ENCODE peak calls at places on chromosome 20, in seven cellular contexts. One of them, this sample, is unnamed.

GRCh38 chr20:49501917-49502316 is 19.4 kb upstream of the KCNB1 start:
- DNase-seq in NCI-H510A treated with DMSO at 0.1 percent for 48 hours: no peak
- DNase-seq in COR-L47: no peak
- DNase-seq in NCI-H1930: no peak
- DNase-seq in choroid plexus epithelial cell: peak; percentile 48
- DNase-seq in stimulated activated CD4-positive, alpha-beta T cell treated with anti-CD3 and anti-CD28 coated beads, Interleukin-12 subunit alpha, Interleukin-12 subunit beta, amount 100 ng/mL, for 48 hours: no peak
- DNase-seq in effector memory CD8-positive, alpha-beta T cell: no peak
- DNase-seq in this sample: no peak

GRCh38 chr20:2633381-2633780 is 19.1 kb upstream of the NOP56 start:
- DNase-seq in NCI-H510A treated with DMSO at 0.1 percent for 48 hours: no peak
- DNase-seq in COR-L47: no peak
- DNase-seq in NCI-H1930: no peak
- DNase-seq in choroid plexus epithelial cell: no peak
- DNase-seq in stimulated activated CD4-positive, alpha-beta T cell treated with anti-CD3 and anti-CD28 coated beads, Interleukin-12 subunit alpha, Interleukin-12 subunit beta, amount 100 ng/mL, for 48 hours: no peak
- DNase-seq in effector memory CD8-positive, alpha-beta T cell: no peak
- DNase-seq in this sample: no peak

GRCh38 chr20:528923-529594 is 14.5 kb downstream of the CSNK2A1 start:
- DNase-seq in NCI-H510A treated with DMSO at 0.1 percent for 48 hours: no peak
- DNase-seq in COR-L47: no peak
- DNase-seq in NCI-H1930: no peak
- DNase-seq in choroid plexus epithelial cell: peak; percentile 82
- DNase-seq in stimulated activated CD4-positive, alpha-beta T cell treated with anti-CD3 and anti-CD28 coated beads, Interleukin-12 subunit alpha, Interleukin-12 subunit beta, amount 100 ng/mL, for 48 hours: no peak
- DNase-seq in effector memory CD8-positive, alpha-beta T cell: no peak
- DNase-seq in this sample: peak; percentile 97

GRCh38 chr20:35598899-35599775 is 16.5 kb upstream of the SPAG4 start:
- DNase-seq in NCI-H510A treated with DMSO at 0.1 percent for 48 hours: peak; percentile 28
- DNase-seq in COR-L47: no peak
- DNase-seq in NCI-H1930: no peak
- DNase-seq in choroid plexus epithelial cell: no peak
- DNase-seq in stimulated activated CD4-positive, alpha-beta T cell treated with anti-CD3 and anti-CD28 coated beads, Interleukin-12 subunit alpha, Interleukin-12 subunit beta, amount 100 ng/mL, for 48 hours: no peak
- DNase-seq in effector memory CD8-positive, alpha-beta T cell: no peak
- DNase-seq in this sample: no peak

GRCh38 chr20:13223731-13224130 is 2.7 kb downstream of the ISM1 start:
- DNase-seq in NCI-H510A treated with DMSO at 0.1 percent for 48 hours: no peak
- DNase-seq in COR-L47: no peak
- DNase-seq in NCI-H1930: no peak
- DNase-seq in choroid plexus epithelial cell: no peak
- DNase-seq in stimulated activated CD4-positive, alpha-beta T cell treated with anti-CD3 and anti-CD28 coated beads, Interleukin-12 subunit alpha, Interleukin-12 subunit beta, amount 100 ng/mL, for 48 hours: no peak
- DNase-seq in effector memory CD8-positive, alpha-beta T cell: no peak
- DNase-seq in this sample: no peak

GRCh38 chr20:5919634-5920544 is 30.4 kb downstream of the TRMT6 start:
- DNase-seq in NCI-H510A treated with DMSO at 0.1 percent for 48 hours: no peak
- DNase-seq in COR-L47: no peak
- DNase-seq in NCI-H1930: no peak
- DNase-seq in choroid plexus epithelial cell: no peak
- DNase-seq in stimulated activated CD4-positive, alpha-beta T cell treated with anti-CD3 and anti-CD28 coated beads, Interleukin-12 subunit alpha, Interleukin-12 subunit beta, amount 100 ng/mL, for 48 hours: no peak
- DNase-seq in effector memory CD8-positive, alpha-beta T cell: no peak
- DNase-seq in this sample: peak; percentile 22

GRCh38 chr20:60219984-60220540 is 261.8 kb downstream of the CDH26 start:
- DNase-seq in NCI-H510A treated with DMSO at 0.1 percent for 48 hours: no peak
- DNase-seq in COR-L47: no peak
- DNase-seq in NCI-H1930: no peak
- DNase-seq in choroid plexus epithelial cell: no peak
- DNase-seq in stimulated activated CD4-positive, alpha-beta T cell treated with anti-CD3 and anti-CD28 coated beads, Interleukin-12 subunit alpha, Interleukin-12 subunit beta, amount 100 ng/mL, for 48 hours: no peak
- DNase-seq in effector memory CD8-positive, alpha-beta T cell: no peak
- DNase-seq in this sample: no peak

GRCh38 chr20:7770578-7770977 is 169.7 kb downstream of the HAO1 start:
- DNase-seq in NCI-H510A treated with DMSO at 0.1 percent for 48 hours: peak; percentile 98
- DNase-seq in COR-L47: peak; percentile 89
- DNase-seq in NCI-H1930: peak; percentile 14
- DNase-seq in choroid plexus epithelial cell: peak; percentile 65
- DNase-seq in stimulated activated CD4-positive, alpha-beta T cell treated with anti-CD3 and anti-CD28 coated beads, Interleukin-12 subunit alpha, Interleukin-12 subunit beta, amount 100 ng/mL, for 48 hours: no peak
- DNase-seq in effector memory CD8-positive, alpha-beta T cell: no peak
- DNase-seq in this sample: no peak

GRCh38 chr20:12012241-12013222 is 94.8 kb downstream of the BTBD3 start:
- DNase-seq in NCI-H510A treated with DMSO at 0.1 percent for 48 hours: no peak
- DNase-seq in COR-L47: peak; percentile 27
- DNase-seq in NCI-H1930: peak; percentile 30
- DNase-seq in choroid plexus epithelial cell: peak; percentile 80
- DNase-seq in stimulated activated CD4-positive, alpha-beta T cell treated with anti-CD3 and anti-CD28 coated beads, Interleukin-12 subunit alpha, Interleukin-12 subunit beta, amount 100 ng/mL, for 48 hours: peak; percentile 2
- DNase-seq in effector memory CD8-positive, alpha-beta T cell: no peak
- DNase-seq in this sample: peak; percentile 15

GRCh38 chr20:46828471-46828870 is 66.2 kb upstream of the EYA2 start:
- DNase-seq in NCI-H510A treated with DMSO at 0.1 percent for 48 hours: no peak
- DNase-seq in COR-L47: no peak
- DNase-seq in NCI-H1930: no peak
- DNase-seq in choroid plexus epithelial cell: peak; percentile 74
- DNase-seq in stimulated activated CD4-positive, alpha-beta T cell treated with anti-CD3 and anti-CD28 coated beads, Interleukin-12 subunit alpha, Interleukin-12 subunit beta, amount 100 ng/mL, for 48 hours: no peak
- DNase-seq in effector memory CD8-positive, alpha-beta T cell: no peak
- DNase-seq in this sample: peak; percentile 78

GRCh38 chr20:325889-326644 is 715 bp downstream of the SOX12 start:
- DNase-seq in NCI-H510A treated with DMSO at 0.1 percent for 48 hours: peak; percentile 74
- DNase-seq in COR-L47: peak; percentile 71
- DNase-seq in NCI-H1930: peak; percentile 64
- DNase-seq in choroid plexus epithelial cell: peak; percentile 80
- DNase-seq in stimulated activated CD4-positive, alpha-beta T cell treated with anti-CD3 and anti-CD28 coated beads, Interleukin-12 subunit alpha, Interleukin-12 subunit beta, amount 100 ng/mL, for 48 hours: no peak
- DNase-seq in effector memory CD8-positive, alpha-beta T cell: peak; percentile 35
- DNase-seq in this sample: peak; percentile 64

GRCh38 chr20:7841967-7842301 is 98.3 kb downstream of the HAO1 start:
- DNase-seq in NCI-H510A treated with DMSO at 0.1 percent for 48 hours: no peak
- DNase-seq in COR-L47: no peak
- DNase-seq in NCI-H1930: no peak
- DNase-seq in choroid plexus epithelial cell: peak; percentile 90
- DNase-seq in stimulated activated CD4-positive, alpha-beta T cell treated with anti-CD3 and anti-CD28 coated beads, Interleukin-12 subunit alpha, Interleukin-12 subunit beta, amount 100 ng/mL, for 48 hours: no peak
- DNase-seq in effector memory CD8-positive, alpha-beta T cell: no peak
- DNase-seq in this sample: peak; percentile 92

This sample was measured in LHCN-M2.